ENCODE peak calls at places on chromosomes 12 and 14, in seven cellular contexts. One of them, this sample, is unnamed.
A peak's percentile ranks its signal among the peaks of the same experiment; 100 is the strongest.

GRCh38 chr12:110931315-110931728 is 10.9 kb upstream of the MYL2 start:
- DNase-seq in DND-41: no peak
- DNase-seq in activated B cell treated with CpG ODN at 0.5 μM for 24 hours: no peak
- DNase-seq in tibial artery: no peak
- DNase-seq in GM12865: no peak
- DNase-seq in dorsolateral prefrontal cortex: no peak
- DNase-seq in left ventricle myocardium inferior: peak; percentile 82
- DNase-seq in this sample: no peak

GRCh38 chr12:88036368-88036965 is 7.3 kb upstream of the C12orf50 start:
- DNase-seq in DND-41: no peak
- DNase-seq in activated B cell treated with CpG ODN at 0.5 μM for 24 hours: no peak
- DNase-seq in tibial artery: no peak
- DNase-seq in GM12865: no peak
- DNase-seq in dorsolateral prefrontal cortex: no peak
- DNase-seq in left ventricle myocardium inferior: no peak
- DNase-seq in this sample: no peak

GRCh38 chr14:93219103-93219726 is 12.2 kb downstream of the UBR7 start:
- DNase-seq in DND-41: peak; percentile 56
- DNase-seq in activated B cell treated with CpG ODN at 0.5 μM for 24 hours: no peak
- DNase-seq in tibial artery: no peak
- DNase-seq in GM12865: peak; percentile 78
- DNase-seq in dorsolateral prefrontal cortex: no peak
- DNase-seq in left ventricle myocardium inferior: no peak
- DNase-seq in this sample: peak; percentile 50

GRCh38 chr12:44224399-44224798 is 388.5 kb downstream of the TMEM117 start:
- DNase-seq in DND-41: no peak
- DNase-seq in activated B cell treated with CpG ODN at 0.5 μM for 24 hours: no peak
- DNase-seq in tibial artery: no peak
- DNase-seq in GM12865: no peak
- DNase-seq in dorsolateral prefrontal cortex: no peak
- DNase-seq in left ventricle myocardium inferior: no peak
- DNase-seq in this sample: no peak

GRCh38 chr12:52278530-52278929 is 4.1 kb downstream of the KRT86 start:
- DNase-seq in DND-41: no peak
- DNase-seq in activated B cell treated with CpG ODN at 0.5 μM for 24 hours: no peak
- DNase-seq in tibial artery: no peak
- DNase-seq in GM12865: no peak
- DNase-seq in dorsolateral prefrontal cortex: peak; percentile 6
- DNase-seq in left ventricle myocardium inferior: no peak
- DNase-seq in this sample: no peak

GRCh38 chr14:99752486-99753121 is 40.6 kb upstream of the EML1 start:
- DNase-seq in DND-41: no peak
- DNase-seq in activated B cell treated with CpG ODN at 0.5 μM for 24 hours: no peak
- DNase-seq in tibial artery: no peak
- DNase-seq in GM12865: no peak
- DNase-seq in dorsolateral prefrontal cortex: no peak
- DNase-seq in left ventricle myocardium inferior: peak; percentile 13
- DNase-seq in this sample: no peak

GRCh38 chr14:97592341-97592980 is 795.3 kb downstream of the VRK1 start:
- DNase-seq in DND-41: no peak
- DNase-seq in activated B cell treated with CpG ODN at 0.5 μM for 24 hours: no peak
- DNase-seq in tibial artery: no peak
- DNase-seq in GM12865: peak; percentile 25
- DNase-seq in dorsolateral prefrontal cortex: no peak
- DNase-seq in left ventricle myocardium inferior: no peak
- DNase-seq in this sample: no peak

GRCh38 chr12:23721268-23721667 is 228.2 kb downstream of the SOX5 start:
- DNase-seq in DND-41: no peak
- DNase-seq in activated B cell treated with CpG ODN at 0.5 μM for 24 hours: no peak
- DNase-seq in tibial artery: no peak
- DNase-seq in GM12865: no peak
- DNase-seq in dorsolateral prefrontal cortex: no peak
- DNase-seq in left ventricle myocardium inferior: no peak
- DNase-seq in this sample: no peak

GRCh38 chr12:26614217-26614616 is 218.8 kb downstream of the ITPR2 start:
- DNase-seq in DND-41: no peak
- DNase-seq in activated B cell treated with CpG ODN at 0.5 μM for 24 hours: no peak
- DNase-seq in tibial artery: no peak
- DNase-seq in GM12865: peak; percentile 45
- DNase-seq in dorsolateral prefrontal cortex: peak; percentile 45
- DNase-seq in left ventricle myocardium inferior: no peak
- DNase-seq in this sample: no peak

GRCh38 chr12:12350868-12351463 is 924 bp upstream of the MANSC1 start:
- DNase-seq in DND-41: no peak
- DNase-seq in activated B cell treated with CpG ODN at 0.5 μM for 24 hours: no peak
- DNase-seq in tibial artery: no peak
- DNase-seq in GM12865: no peak
- DNase-seq in dorsolateral prefrontal cortex: no peak
- DNase-seq in left ventricle myocardium inferior: no peak
- DNase-seq in this sample: no peak

GRCh38 chr12:78680596-78680995 is 184.0 kb upstream of the SYT1 start:
- DNase-seq in DND-41: no peak
- DNase-seq in activated B cell treated with CpG ODN at 0.5 μM for 24 hours: no peak
- DNase-seq in tibial artery: no peak
- DNase-seq in GM12865: no peak
- DNase-seq in dorsolateral prefrontal cortex: no peak
- DNase-seq in left ventricle myocardium inferior: no peak
- DNase-seq in this sample: no peak

GRCh38 chr12:114193474-114193873 is 212.5 kb downstream of the TBX5 start:
- DNase-seq in DND-41: no peak
- DNase-seq in activated B cell treated with CpG ODN at 0.5 μM for 24 hours: no peak
- DNase-seq in tibial artery: no peak
- DNase-seq in GM12865: no peak
- DNase-seq in dorsolateral prefrontal cortex: no peak
- DNase-seq in left ventricle myocardium inferior: no peak
- DNase-seq in this sample: no peak

GRCh38 chr12:89357297-89357730 is 5.0 kb upstream of the DUSP6 start:
- DNase-seq in DND-41: no peak
- DNase-seq in activated B cell treated with CpG ODN at 0.5 μM for 24 hours: no peak
- DNase-seq in tibial artery: no peak
- DNase-seq in GM12865: no peak
- DNase-seq in dorsolateral prefrontal cortex: no peak
- DNase-seq in left ventricle myocardium inferior: no peak
- DNase-seq in this sample: no peak

DNA sequence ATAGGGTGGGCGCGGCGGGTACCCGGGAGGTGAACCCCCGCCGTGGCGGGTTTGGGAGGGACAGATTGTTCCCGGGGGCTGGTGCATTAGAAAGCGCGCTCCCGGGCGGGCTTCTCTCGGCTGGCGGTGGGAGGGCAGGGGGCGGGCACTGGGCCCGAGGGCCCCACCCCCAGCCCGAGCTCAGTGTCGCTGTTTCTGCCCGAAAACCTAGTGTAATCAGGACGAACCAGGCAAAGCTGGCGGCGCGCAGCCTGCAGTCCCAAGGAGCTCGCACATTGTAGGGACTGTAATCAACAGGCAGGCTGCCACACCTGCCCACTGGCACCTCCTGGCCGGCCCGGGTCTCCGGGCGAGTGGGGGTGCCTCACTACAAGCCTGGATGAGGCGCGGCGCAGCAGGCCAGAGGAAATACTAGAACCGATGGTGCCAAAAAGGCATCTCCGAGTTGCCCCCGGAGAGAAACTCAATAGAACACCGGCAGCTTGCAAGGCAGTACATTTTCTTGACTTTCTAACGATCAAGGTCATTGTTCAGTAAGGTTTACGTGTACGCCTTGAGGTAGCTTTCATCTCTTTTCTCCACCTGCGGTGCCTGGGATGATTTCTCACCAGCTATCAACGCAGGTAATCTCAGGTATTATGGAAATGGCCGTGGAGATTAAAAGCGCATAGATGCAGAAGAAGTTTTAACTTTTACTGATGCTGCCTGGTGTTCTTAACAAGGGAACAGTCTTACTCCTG is 845 bp upstream of the SPTB start:
- DNase-seq in DND-41: peak; percentile 68
- DNase-seq in activated B cell treated with CpG ODN at 0.5 μM for 24 hours: peak; percentile 49
- DNase-seq in tibial artery: peak; percentile 28
- DNase-seq in GM12865: peak; percentile 23
- DNase-seq in dorsolateral prefrontal cortex: peak; percentile 63
- DNase-seq in left ventricle myocardium inferior: peak; percentile 49
- DNase-seq in this sample: peak; percentile 58
- TF ChIP-seq CTCF in DND-41: peak; percentile 4
- TF ChIP-seq CTCF in activated B cell treated with CpG ODN at 0.5 μM for 24 hours: no peak
- TF ChIP-seq CTCF in tibial artery: no peak
- TF ChIP-seq CTCF in GM12865: no peak
- TF ChIP-seq CTCF in dorsolateral prefrontal cortex: no peak
- TF ChIP-seq CTCF in left ventricle myocardium inferior: no peak
- TF ChIP-seq CTCF in this sample: no peak

DNA sequence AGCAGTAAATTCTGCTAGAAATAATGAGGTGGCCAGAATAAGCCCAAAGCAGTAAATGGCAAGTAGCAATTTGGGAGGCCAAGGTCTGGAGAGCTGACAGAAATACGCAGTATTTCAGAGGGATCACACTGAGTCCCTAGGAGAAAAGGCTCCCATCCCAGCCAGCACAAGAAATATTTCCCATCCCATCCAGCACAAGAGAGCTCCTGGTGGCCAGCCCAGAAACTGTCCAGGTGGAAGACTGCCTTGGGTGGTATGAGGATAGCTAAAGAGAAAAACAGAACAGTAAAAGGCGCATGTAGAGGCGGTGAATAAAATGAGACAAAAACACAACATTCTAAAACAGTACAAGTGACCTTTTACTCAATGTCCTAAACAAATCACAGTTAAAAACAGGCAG is 120.7 kb downstream of the HECTD4 start:
- DNase-seq in DND-41: no peak
- DNase-seq in activated B cell treated with CpG ODN at 0.5 μM for 24 hours: no peak
- DNase-seq in tibial artery: no peak
- DNase-seq in GM12865: no peak
- DNase-seq in dorsolateral prefrontal cortex: no peak
- DNase-seq in left ventricle myocardium inferior: no peak
- DNase-seq in this sample: no peak
- TF ChIP-seq CTCF in DND-41: peak; percentile 17
- TF ChIP-seq CTCF in activated B cell treated with CpG ODN at 0.5 μM for 24 hours: no peak
- TF ChIP-seq CTCF in tibial artery: no peak
- TF ChIP-seq CTCF in GM12865: no peak
- TF ChIP-seq CTCF in dorsolateral prefrontal cortex: no peak
- TF ChIP-seq CTCF in left ventricle myocardium inferior: peak; percentile 35
- TF ChIP-seq CTCF in this sample: no peak

DNA sequence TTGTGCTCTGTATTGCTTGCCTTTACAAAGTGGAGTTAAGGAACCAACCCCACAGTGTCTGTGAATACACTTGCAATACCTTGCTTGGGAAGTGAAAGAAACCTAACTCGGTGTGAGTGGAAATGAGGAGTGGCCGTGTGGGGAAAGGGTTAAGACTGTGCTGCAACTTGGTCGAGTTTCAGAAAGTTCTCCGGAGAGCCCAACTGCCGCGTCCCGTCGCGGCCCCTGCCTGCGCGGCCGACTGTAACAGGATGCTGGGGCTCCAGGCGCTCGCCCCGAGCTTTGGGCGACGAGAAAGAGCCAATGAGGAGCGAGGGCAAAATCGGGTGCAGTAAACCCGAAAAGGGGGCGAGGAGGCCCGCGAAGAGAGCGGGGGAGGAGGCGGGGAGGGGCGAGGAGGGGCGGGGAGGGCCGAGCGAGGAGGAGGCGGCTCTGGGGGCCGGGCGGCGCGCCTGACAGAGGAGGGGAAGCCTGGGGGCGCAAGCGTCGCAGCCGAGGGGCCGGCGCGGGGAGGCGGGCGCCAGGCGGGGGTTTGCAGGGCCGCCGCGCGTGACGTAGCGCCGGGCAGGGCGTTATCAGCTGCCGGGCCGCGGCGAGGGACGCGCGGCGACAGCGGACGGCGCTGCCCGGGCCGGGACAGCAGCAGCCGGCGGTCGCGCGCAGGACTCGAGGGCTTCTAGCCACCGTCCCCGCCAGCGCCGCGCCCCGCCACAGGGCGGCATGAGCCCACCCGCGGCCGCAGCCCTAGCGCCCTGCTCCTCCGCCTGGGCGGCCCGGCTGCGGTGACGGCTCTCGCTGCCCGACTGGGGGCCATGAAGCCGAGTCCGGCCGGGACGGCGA is at the start of gene DACT1:
- DNase-seq in DND-41: no peak
- DNase-seq in activated B cell treated with CpG ODN at 0.5 μM for 24 hours: peak; percentile 52
- DNase-seq in tibial artery: peak; percentile 57
- DNase-seq in GM12865: peak; percentile 77
- DNase-seq in dorsolateral prefrontal cortex: no peak
- DNase-seq in left ventricle myocardium inferior: peak; percentile 76
- DNase-seq in this sample: no peak
- TF ChIP-seq CTCF in DND-41: no peak
- TF ChIP-seq CTCF in activated B cell treated with CpG ODN at 0.5 μM for 24 hours: no peak
- TF ChIP-seq CTCF in tibial artery: no peak
- TF ChIP-seq CTCF in GM12865: peak; percentile 14
- TF ChIP-seq CTCF in dorsolateral prefrontal cortex: no peak
- TF ChIP-seq CTCF in left ventricle myocardium inferior: no peak
- TF ChIP-seq CTCF in this sample: no peak

GRCh38 chr12:109137055-109137454 is 20.7 kb downstream of the ACACB start:
- DNase-seq in DND-41: no peak
- DNase-seq in activated B cell treated with CpG ODN at 0.5 μM for 24 hours: no peak
- DNase-seq in tibial artery: no peak
- DNase-seq in GM12865: no peak
- DNase-seq in dorsolateral prefrontal cortex: no peak
- DNase-seq in left ventricle myocardium inferior: no peak
- DNase-seq in this sample: no peak

GRCh38 chr12:109131522-109132050 is 15.2 kb downstream of the ACACB start:
- DNase-seq in DND-41: no peak
- DNase-seq in activated B cell treated with CpG ODN at 0.5 μM for 24 hours: no peak
- DNase-seq in tibial artery: no peak
- DNase-seq in GM12865: no peak
- DNase-seq in dorsolateral prefrontal cortex: no peak
- DNase-seq in left ventricle myocardium inferior: peak; percentile 36
- DNase-seq in this sample: no peak

GRCh38 chr12:109130297-109130696 is 13.9 kb downstream of the ACACB start:
- DNase-seq in DND-41: no peak
- DNase-seq in activated B cell treated with CpG ODN at 0.5 μM for 24 hours: no peak
- DNase-seq in tibial artery: no peak
- DNase-seq in GM12865: no peak
- DNase-seq in dorsolateral prefrontal cortex: no peak
- DNase-seq in left ventricle myocardium inferior: no peak
- DNase-seq in this sample: no peak

GRCh38 chr12:109130755-109131521 is 14.6 kb downstream of the ACACB start:
- DNase-seq in DND-41: no peak
- DNase-seq in activated B cell treated with CpG ODN at 0.5 μM for 24 hours: no peak
- DNase-seq in tibial artery: no peak
- DNase-seq in GM12865: no peak
- DNase-seq in dorsolateral prefrontal cortex: no peak
- DNase-seq in left ventricle myocardium inferior: peak; percentile 81
- DNase-seq in this sample: no peak

DNA sequence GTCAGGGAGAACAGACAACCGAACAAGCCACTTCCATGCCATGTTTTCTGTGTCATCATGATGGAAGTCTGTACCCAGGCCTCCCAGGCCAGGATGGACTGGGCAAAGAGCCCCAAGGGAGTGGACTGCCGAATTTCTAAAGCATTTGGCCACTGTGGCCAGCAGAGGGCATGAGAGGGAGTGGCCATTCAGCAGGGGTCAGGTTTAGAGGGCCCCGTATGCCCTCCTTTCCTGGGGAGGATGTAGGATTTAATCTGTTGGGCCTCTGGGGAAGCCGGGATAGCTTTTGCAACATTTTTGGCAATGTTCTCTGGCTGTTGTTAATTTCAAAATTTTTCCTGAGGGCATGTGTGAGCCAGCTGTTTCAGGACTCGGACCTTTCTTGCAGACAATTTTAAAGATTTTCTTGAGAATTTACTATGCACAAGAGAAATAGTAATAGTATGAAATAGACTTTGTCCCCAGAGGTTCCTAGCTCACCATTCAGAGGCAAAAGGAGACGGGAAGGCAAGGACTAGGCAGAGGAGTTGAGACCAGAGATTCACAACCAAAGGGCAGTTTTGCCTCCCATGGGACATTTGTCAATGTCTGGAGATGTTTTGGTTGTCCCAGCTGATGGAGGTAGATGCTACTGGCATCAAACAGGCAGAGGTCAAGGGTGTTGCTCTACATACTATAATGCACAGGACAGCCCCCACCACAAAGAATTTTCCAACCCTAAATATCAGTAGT is 18.0 kb downstream of the ACACB start:
- DNase-seq in DND-41: no peak
- DNase-seq in activated B cell treated with CpG ODN at 0.5 μM for 24 hours: no peak
- DNase-seq in tibial artery: no peak
- DNase-seq in GM12865: no peak
- DNase-seq in dorsolateral prefrontal cortex: no peak
- DNase-seq in left ventricle myocardium inferior: peak; percentile 58
- DNase-seq in this sample: no peak
- TF ChIP-seq CTCF in DND-41: peak; percentile 32
- TF ChIP-seq CTCF in activated B cell treated with CpG ODN at 0.5 μM for 24 hours: no peak
- TF ChIP-seq CTCF in tibial artery: peak; percentile 11
- TF ChIP-seq CTCF in GM12865: peak; percentile 36
- TF ChIP-seq CTCF in dorsolateral prefrontal cortex: peak; percentile 47
- TF ChIP-seq CTCF in left ventricle myocardium inferior: peak; percentile 63
- TF ChIP-seq CTCF in this sample: no peak